ENCODE peak calls at places on chromosomes 13 and 19, in five cellular contexts. K, H, C, U and Y are unnamed samples. For H3K4me1, the result is how much of the 10 kb centered on the place peaks cover.

GRCh38 chr13:98221234-98221633 is 44.2 kb upstream of the RNF113B start:
- DNase-seq in C (no peak), U (no peak), H (no peak), K (no peak), Y (no peak)

GRCh38 chr19:15108145-15108844 is 1.1 kb downstream of the SYDE1 start:
- DNase-seq in C (no peak), H (no peak), U (no peak), K (no peak), Y (no peak)

GRCh38 chr13:33345842-33346241 is 60.3 kb upstream of the STARD13 start:
- DNase-seq in C (no peak), U (no peak), H (no peak), K (no peak), Y (no peak)

GRCh38 chr19:1396019-1396767 is 5.1 kb downstream of the GAMT start:
- DNase-seq in U (no peak), K (no peak), H (no peak), C (no peak), Y (no peak)

GRCh38 chr19:40745402-40745780 is 4.9 kb downstream of the ACTMAP start:
- DNase-seq in H (no peak), K (no peak), C (no peak), U (no peak), Y (no peak)

GRCh38 chr13:98467263-98467985 is 109.5 kb downstream of the STK24 start:
- DNase-seq in H (peak), K (no peak), U (no peak), C (peak), Y (no peak)

GRCh38 chr13:74886496-74886895 is 595.5 kb downstream of the TBC1D4 start:
- DNase-seq in U (no peak), C (no peak), K (no peak), H (no peak), Y (no peak)

GRCh38 chr13:29434217-29434940 is 161.1 kb downstream of the SLC7A1 start:
- DNase-seq in C (no peak), H (no peak), K (no peak), U (no peak), Y (no peak)

GRCh38 chr13:100382787-100383186 is 205.8 kb downstream of the GGACT start:
- DNase-seq in K (no peak), U (no peak), C (no peak), H (no peak), Y (no peak)

GRCh38 chr19:46344363-46344762 is 2.5 kb upstream of the PPP5C start:
- DNase-seq in K (no peak), U (no peak), H (no peak), C (no peak), Y (no peak)

GRCh38 chr19:11137542-11138384 is 17.8 kb downstream of the SPC24 start:
- DNase-seq in H (peak), C (peak), U (peak), K (no peak), Y (peak)

GRCh38 chr13:37540228-37540627 is 58.3 kb downstream of the POSTN start:
- DNase-seq in U (no peak), H (no peak), C (no peak), K (no peak), Y (no peak)

GRCh38 chr13:71865858-71866172 is 1.2 kb downstream of the DACH1 start:
- DNase-seq in U (no peak), K (no peak), H (no peak), C (no peak), Y (peak)

GRCh38 chr19:2261438-2262172 is 5.4 kb upstream of the JSRP1 start:
- DNase-seq in C (no peak), H (no peak), K (peak), U (no peak), Y (no peak)

GRCh38 chr19:6126335-6126974 is 9.0 kb upstream of the ACSBG2 start:
- DNase-seq in U (no peak), K (peak), H (no peak), C (no peak), Y (no peak)

DNA sequence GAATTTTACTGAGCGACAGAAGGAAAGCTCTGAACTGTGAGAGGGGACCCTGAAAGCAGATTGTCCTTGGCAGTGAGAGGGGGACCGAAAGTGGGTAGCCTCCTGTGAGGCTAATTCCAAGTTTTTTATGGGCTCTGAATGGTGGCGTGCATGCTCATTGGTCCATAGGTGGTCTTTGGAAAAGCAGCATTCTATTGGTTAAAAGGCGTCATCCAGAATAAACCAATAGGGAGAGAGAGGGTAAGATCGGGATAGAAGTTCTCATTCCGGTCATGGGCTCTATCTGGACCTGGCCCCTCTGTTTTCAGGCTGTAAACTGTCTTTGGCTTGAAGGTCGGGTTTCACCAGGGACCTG is 539.8 kb upstream of the PCDH9 start:
- DNase-seq in H (no peak), U (no peak), K (no peak), C (no peak), Y (no peak)
- TF ChIP-seq POLR2A in H (no peak), U (no peak), K (no peak), C (no peak), Y (no peak)

DNA sequence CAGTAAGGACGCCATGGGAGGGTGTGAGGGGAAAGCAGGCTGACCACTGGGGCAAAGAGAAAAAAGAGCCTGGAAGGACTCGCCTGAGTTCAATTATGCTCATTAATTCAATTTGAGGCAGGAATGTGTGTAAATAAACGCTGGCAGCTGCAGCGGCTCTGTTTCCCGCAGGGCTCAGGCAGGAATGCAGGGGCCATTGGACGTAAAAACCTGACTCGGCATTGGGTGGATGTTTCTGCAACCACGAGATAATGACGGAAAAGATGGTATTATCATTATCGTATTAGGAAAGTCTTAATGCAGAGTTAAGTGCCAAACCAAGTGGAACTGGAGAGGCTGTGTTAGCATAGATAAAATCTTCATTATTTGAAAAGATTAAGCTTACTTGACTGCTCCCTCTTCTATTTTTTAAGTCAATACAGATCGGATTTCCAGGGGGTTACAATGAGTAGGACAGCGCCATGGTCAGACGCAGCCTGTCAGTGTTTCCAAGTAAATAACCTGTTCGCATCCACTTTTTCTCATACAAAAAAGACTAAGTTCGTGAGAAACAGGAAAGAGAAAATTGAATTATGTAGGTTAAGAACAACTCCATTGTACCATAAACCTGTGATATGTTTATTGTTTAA is 169.8 kb downstream of the SHISA2 start:
- DNase-seq in C (no peak), K (no peak), H (no peak), U (no peak), Y (no peak)
- H3K4me1 ChIP-seq in C (under half), K (under half), H (under half), U (under half), Y (under half)

DNA sequence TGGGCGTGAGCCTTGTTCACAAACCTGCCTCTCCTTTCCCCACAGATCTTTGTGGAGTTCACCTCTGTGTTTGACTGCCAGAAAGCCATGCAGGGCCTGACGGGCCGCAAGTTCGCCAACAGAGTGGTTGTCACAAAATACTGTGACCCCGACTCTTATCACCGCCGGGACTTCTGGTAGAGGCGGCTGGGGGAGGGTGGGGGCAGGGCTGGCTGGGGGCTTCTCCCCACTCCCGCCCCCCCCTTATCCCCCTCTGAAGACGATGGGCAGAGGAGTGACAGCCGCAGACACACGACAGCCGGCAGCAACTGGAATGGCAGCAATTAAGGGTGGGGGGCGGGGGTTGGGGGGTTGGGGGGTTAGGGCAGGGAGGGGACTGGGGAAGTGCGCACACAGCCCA is 1.1 kb upstream of the EPN1 start:
- DNase-seq in K (no peak), U (no peak), C (no peak), H (no peak), Y (no peak)
- H3K27ac ChIP-seq in K (peak), U (peak), C (no peak), H (no peak), Y (peak)

GRCh38 chr13:91347996-91348905 is 764 bp downstream of the MIR17HG start:
- DNase-seq in H (peak), C (peak), K (no peak), U (peak), Y (peak)
- TF ChIP-seq POLR2A in H (no peak), C (peak), K (no peak), U (no peak), Y (no peak)

GRCh38 chr19:38656171-38656981 is 8.9 kb downstream of the ACTN4 start:
- DNase-seq in K (no peak), C (no peak), U (no peak), H (no peak), Y (no peak)
- H3K4me1 ChIP-seq in K (half or more), C (half or more), U (under half), H (half or more), Y (half or more)

GRCh38 chr13:113219311-113219940 is 10.0 kb downstream of the CUL4A start:
- DNase-seq in K (no peak), H (no peak), C (no peak), U (no peak), Y (no peak)
- H3K27ac ChIP-seq in K (no peak), H (no peak), C (no peak), U (no peak), Y (no peak)